ENCODE peak calls at places on chromosome 16, in nine cellular contexts. One of them, this sample, is unnamed.

GRCh38 chr16:54140057-54140787 is 146.4 kb downstream of the IRX3 start:
- DNase-seq in brain microvascular endothelial cell: peak; percentile 63
- DNase-seq in GM12865: no peak
- DNase-seq in NB4: peak; percentile 70
- DNase-seq in stomach: no peak
- DNase-seq in retinal pigment epithelial cell: no peak
- DNase-seq in A549: peak; percentile 17
- DNase-seq in thoracic aorta: no peak
- DNase-seq in BE2C: no peak
- DNase-seq in this sample: no peak

GRCh38 chr16:6804461-6804860 is 528.2 kb upstream of the RBFOX1 start:
- DNase-seq in retinal pigment epithelial cell: no peak
- DNase-seq in thoracic aorta: no peak
- DNase-seq in GM12865: no peak
- DNase-seq in NB4: no peak
- DNase-seq in BE2C: no peak
- DNase-seq in A549: no peak
- DNase-seq in stomach: no peak
- DNase-seq in brain microvascular endothelial cell: no peak
- DNase-seq in this sample: no peak

GRCh38 chr16:85316321-85316919 is 204.1 kb upstream of the CIBAR2 start:
- DNase-seq in GM12865: peak; percentile 55
- DNase-seq in retinal pigment epithelial cell: no peak
- DNase-seq in thoracic aorta: no peak
- DNase-seq in NB4: peak; percentile 77
- DNase-seq in BE2C: peak; percentile 86
- DNase-seq in brain microvascular endothelial cell: no peak
- DNase-seq in stomach: peak; percentile 76
- DNase-seq in A549: peak; percentile 76
- DNase-seq in this sample: no peak

GRCh38 chr16:4081577-4082021 is 34.6 kb downstream of the ADCY9 start:
- DNase-seq in stomach: no peak
- DNase-seq in BE2C: no peak
- DNase-seq in retinal pigment epithelial cell: no peak
- DNase-seq in NB4: no peak
- DNase-seq in GM12865: no peak
- DNase-seq in brain microvascular endothelial cell: peak; percentile 19
- DNase-seq in A549: no peak
- DNase-seq in thoracic aorta: no peak
- DNase-seq in this sample: no peak

GRCh38 chr16:66228791-66229190 is 137.7 kb upstream of the CDH5 start:
- DNase-seq in brain microvascular endothelial cell: no peak
- DNase-seq in GM12865: no peak
- DNase-seq in BE2C: no peak
- DNase-seq in A549: no peak
- DNase-seq in NB4: peak; percentile 49
- DNase-seq in thoracic aorta: no peak
- DNase-seq in retinal pigment epithelial cell: no peak
- DNase-seq in stomach: no peak
- DNase-seq in this sample: no peak

GRCh38 chr16:30659507-30660423 is 1.5 kb downstream of the FBRS start:
- DNase-seq in stomach: no peak
- DNase-seq in brain microvascular endothelial cell: no peak
- DNase-seq in retinal pigment epithelial cell: no peak
- DNase-seq in thoracic aorta: no peak
- DNase-seq in BE2C: peak; percentile 73
- DNase-seq in GM12865: peak; percentile 66
- DNase-seq in A549: no peak
- DNase-seq in NB4: peak; percentile 50
- DNase-seq in this sample: no peak

GRCh38 chr16:30142672-30143346 is 19.8 kb upstream of the MAPK3 start:
- DNase-seq in GM12865: peak; percentile 66
- DNase-seq in thoracic aorta: no peak
- DNase-seq in A549: peak; percentile 39
- DNase-seq in stomach: no peak
- DNase-seq in retinal pigment epithelial cell: no peak
- DNase-seq in NB4: peak; percentile 67
- DNase-seq in BE2C: peak; percentile 19
- DNase-seq in brain microvascular endothelial cell: no peak
- DNase-seq in this sample: no peak

GRCh38 chr16:81730090-81731051 is 48.7 kb upstream of the PLCG2 start:
- DNase-seq in brain microvascular endothelial cell: peak; percentile 75
- DNase-seq in thoracic aorta: peak; percentile 21
- DNase-seq in BE2C: peak; percentile 96
- DNase-seq in A549: peak; percentile 95
- DNase-seq in NB4: peak; percentile 56
- DNase-seq in retinal pigment epithelial cell: peak; percentile 22
- DNase-seq in stomach: peak; percentile 89
- DNase-seq in GM12865: peak; percentile 82
- DNase-seq in this sample: peak; percentile 55

GRCh38 chr16:71441348-71441781 is 489 bp downstream of the TLE7 start:
- DNase-seq in brain microvascular endothelial cell: no peak
- DNase-seq in A549: no peak
- DNase-seq in retinal pigment epithelial cell: no peak
- DNase-seq in thoracic aorta: no peak
- DNase-seq in NB4: no peak
- DNase-seq in BE2C: peak; percentile 32
- DNase-seq in stomach: no peak
- DNase-seq in GM12865: no peak
- DNase-seq in this sample: no peak

GRCh38 chr16:4387769-4388168 is 16.1 kb downstream of the VASN start:
- DNase-seq in brain microvascular endothelial cell: no peak
- DNase-seq in A549: no peak
- DNase-seq in thoracic aorta: no peak
- DNase-seq in retinal pigment epithelial cell: no peak
- DNase-seq in stomach: no peak
- DNase-seq in NB4: no peak
- DNase-seq in BE2C: no peak
- DNase-seq in GM12865: no peak
- DNase-seq in this sample: no peak

GRCh38 chr16:10850478-10850850 is 26.5 kb upstream of the CIITA start:
- DNase-seq in thoracic aorta: no peak
- DNase-seq in brain microvascular endothelial cell: no peak
- DNase-seq in GM12865: no peak
- DNase-seq in A549: no peak
- DNase-seq in NB4: no peak
- DNase-seq in BE2C: no peak
- DNase-seq in stomach: no peak
- DNase-seq in retinal pigment epithelial cell: no peak
- DNase-seq in this sample: no peak

GRCh38 chr16:11097094-11097781 is 152.9 kb downstream of the CLEC16A start:
- DNase-seq in thoracic aorta: no peak
- DNase-seq in stomach: no peak
- DNase-seq in NB4: no peak
- DNase-seq in retinal pigment epithelial cell: no peak
- DNase-seq in A549: no peak
- DNase-seq in BE2C: no peak
- DNase-seq in brain microvascular endothelial cell: no peak
- DNase-seq in GM12865: no peak
- DNase-seq in this sample: no peak

GRCh38 chr16:12499032-12499735 is 304.5 kb downstream of the CPPED1 start:
- DNase-seq in BE2C: no peak
- DNase-seq in thoracic aorta: no peak
- DNase-seq in brain microvascular endothelial cell: no peak
- DNase-seq in stomach: no peak
- DNase-seq in GM12865: no peak
- DNase-seq in NB4: no peak
- DNase-seq in retinal pigment epithelial cell: no peak
- DNase-seq in A549: no peak
- DNase-seq in this sample: no peak

GRCh38 chr16:11004957-11005610 is 60.7 kb downstream of the CLEC16A start:
- DNase-seq in brain microvascular endothelial cell: no peak
- DNase-seq in retinal pigment epithelial cell: no peak
- DNase-seq in A549: no peak
- DNase-seq in GM12865: no peak
- DNase-seq in stomach: no peak
- DNase-seq in BE2C: no peak
- DNase-seq in NB4: no peak
- DNase-seq in thoracic aorta: no peak
- DNase-seq in this sample: no peak

GRCh38 chr16:31135535-31136286 is at the start of gene PRSS8:
- DNase-seq in A549: no peak
- DNase-seq in NB4: no peak
- DNase-seq in brain microvascular endothelial cell: no peak
- DNase-seq in retinal pigment epithelial cell: no peak
- DNase-seq in BE2C: no peak
- DNase-seq in thoracic aorta: no peak
- DNase-seq in stomach: peak; percentile 96
- DNase-seq in GM12865: no peak
- DNase-seq in this sample: no peak

GRCh38 chr16:84517366-84517765 is 12.9 kb upstream of the MEAK7 start:
- DNase-seq in NB4: no peak
- DNase-seq in A549: no peak
- DNase-seq in stomach: no peak
- DNase-seq in retinal pigment epithelial cell: no peak
- DNase-seq in thoracic aorta: no peak
- DNase-seq in BE2C: peak; percentile 33
- DNase-seq in brain microvascular endothelial cell: no peak
- DNase-seq in GM12865: no peak
- DNase-seq in this sample: no peak

GRCh38 chr16:66908116-66908515 is 10.6 kb downstream of the CDH16 start:
- DNase-seq in BE2C: no peak
- DNase-seq in brain microvascular endothelial cell: no peak
- DNase-seq in NB4: no peak
- DNase-seq in stomach: no peak
- DNase-seq in A549: no peak
- DNase-seq in retinal pigment epithelial cell: no peak
- DNase-seq in thoracic aorta: no peak
- DNase-seq in GM12865: no peak
- DNase-seq in this sample: no peak

GRCh38 chr16:15854906-15855703 is 1.7 kb downstream of the MYH11 start:
- DNase-seq in BE2C: no peak
- DNase-seq in A549: no peak
- DNase-seq in thoracic aorta: no peak
- DNase-seq in NB4: no peak
- DNase-seq in brain microvascular endothelial cell: no peak
- DNase-seq in stomach: no peak
- DNase-seq in retinal pigment epithelial cell: no peak
- DNase-seq in GM12865: no peak
- DNase-seq in this sample: no peak

GRCh38 chr16:30401768-30402425 is 5.5 kb upstream of the ZNF771 start:
- DNase-seq in stomach: no peak
- DNase-seq in thoracic aorta: no peak
- DNase-seq in A549: peak; percentile 35
- DNase-seq in retinal pigment epithelial cell: no peak
- DNase-seq in BE2C: no peak
- DNase-seq in GM12865: no peak
- DNase-seq in brain microvascular endothelial cell: no peak
- DNase-seq in NB4: no peak
- DNase-seq in this sample: no peak

GRCh38 chr16:56534847-56535383 is 15.1 kb upstream of the BBS2 start:
- DNase-seq in NB4: no peak
- DNase-seq in brain microvascular endothelial cell: no peak
- DNase-seq in retinal pigment epithelial cell: no peak
- DNase-seq in A549: no peak
- DNase-seq in GM12865: no peak
- DNase-seq in thoracic aorta: no peak
- DNase-seq in stomach: no peak
- DNase-seq in BE2C: no peak
- DNase-seq in this sample: no peak
- TF ChIP-seq CTCF in NB4: no peak
- TF ChIP-seq CTCF in brain microvascular endothelial cell: no peak
- TF ChIP-seq CTCF in retinal pigment epithelial cell: no peak
- TF ChIP-seq CTCF in A549: no peak
- TF ChIP-seq CTCF in GM12865: no peak
- TF ChIP-seq CTCF in thoracic aorta: no peak
- TF ChIP-seq CTCF in stomach: no peak
- TF ChIP-seq CTCF in BE2C: no peak
- TF ChIP-seq CTCF in this sample: no peak

GRCh38 chr16:27464663-27465482 is 62.9 kb downstream of the IL21R start:
- DNase-seq in NB4: no peak
- DNase-seq in brain microvascular endothelial cell: no peak
- DNase-seq in A549: no peak
- DNase-seq in GM12865: no peak
- DNase-seq in retinal pigment epithelial cell: no peak
- DNase-seq in stomach: no peak
- DNase-seq in thoracic aorta: no peak
- DNase-seq in BE2C: no peak
- DNase-seq in this sample: no peak
- H3K4me3 ChIP-seq in NB4: no peak overlapping the region
- H3K4me3 ChIP-seq in brain microvascular endothelial cell: no peak overlapping the region
- H3K4me3 ChIP-seq in A549: no peak overlapping the region
- H3K4me3 ChIP-seq in GM12865: no peak overlapping the region
- H3K4me3 ChIP-seq in retinal pigment epithelial cell: no peak overlapping the region
- H3K4me3 ChIP-seq in stomach: no peak overlapping the region
- H3K4me3 ChIP-seq in thoracic aorta: no peak overlapping the region
- H3K4me3 ChIP-seq in BE2C: no peak overlapping the region
- H3K4me3 ChIP-seq in this sample: no peak overlapping the region

GRCh38 chr16:14394834-14395233 is 235.2 kb downstream of the PARN start:
- DNase-seq in A549: no peak
- DNase-seq in stomach: no peak
- DNase-seq in NB4: no peak
- DNase-seq in retinal pigment epithelial cell: no peak
- DNase-seq in thoracic aorta: no peak
- DNase-seq in GM12865: no peak
- DNase-seq in BE2C: no peak
- DNase-seq in brain microvascular endothelial cell: no peak
- DNase-seq in this sample: no peak
- TF ChIP-seq CTCF in A549: no peak
- TF ChIP-seq CTCF in stomach: no peak
- TF ChIP-seq CTCF in NB4: no peak
- TF ChIP-seq CTCF in retinal pigment epithelial cell: no peak
- TF ChIP-seq CTCF in thoracic aorta: no peak
- TF ChIP-seq CTCF in GM12865: no peak
- TF ChIP-seq CTCF in BE2C: no peak
- TF ChIP-seq CTCF in brain microvascular endothelial cell: no peak
- TF ChIP-seq CTCF in this sample: no peak

GRCh38 chr16:68273459-68273858 is 9.1 kb downstream of the SLC7A6 start:
- DNase-seq in A549: no peak
- DNase-seq in BE2C: no peak
- DNase-seq in retinal pigment epithelial cell: no peak
- DNase-seq in brain microvascular endothelial cell: no peak
- DNase-seq in stomach: no peak
- DNase-seq in thoracic aorta: no peak
- DNase-seq in GM12865: no peak
- DNase-seq in NB4: no peak
- DNase-seq in this sample: no peak

GRCh38 chr16:68269793-68270192 is 5.5 kb downstream of the SLC7A6 start:
- DNase-seq in GM12865: no peak
- DNase-seq in brain microvascular endothelial cell: no peak
- DNase-seq in BE2C: no peak
- DNase-seq in retinal pigment epithelial cell: no peak
- DNase-seq in A549: no peak
- DNase-seq in thoracic aorta: no peak
- DNase-seq in NB4: no peak
- DNase-seq in stomach: no peak
- DNase-seq in this sample: no peak

GRCh38 chr16:68272501-68273209 is 8.3 kb downstream of the SLC7A6 start:
- DNase-seq in stomach: peak; percentile 77
- DNase-seq in GM12865: peak; percentile 39
- DNase-seq in A549: no peak
- DNase-seq in NB4: no peak
- DNase-seq in brain microvascular endothelial cell: no peak
- DNase-seq in retinal pigment epithelial cell: no peak
- DNase-seq in BE2C: no peak
- DNase-seq in thoracic aorta: no peak
- DNase-seq in this sample: no peak

GRCh38 chr16:68267612-68268405 is 3.5 kb downstream of the SLC7A6 start:
- DNase-seq in BE2C: no peak
- DNase-seq in retinal pigment epithelial cell: peak; percentile 62
- DNase-seq in brain microvascular endothelial cell: no peak
- DNase-seq in stomach: no peak
- DNase-seq in thoracic aorta: no peak
- DNase-seq in NB4: no peak
- DNase-seq in GM12865: no peak
- DNase-seq in A549: no peak
- DNase-seq in this sample: no peak

GRCh38 chr16:68270353-68270752 is 6.0 kb downstream of the SLC7A6 start:
- DNase-seq in stomach: no peak
- DNase-seq in A549: no peak
- DNase-seq in brain microvascular endothelial cell: no peak
- DNase-seq in BE2C: no peak
- DNase-seq in retinal pigment epithelial cell: no peak
- DNase-seq in GM12865: no peak
- DNase-seq in thoracic aorta: no peak
- DNase-seq in NB4: no peak
- DNase-seq in this sample: no peak
- H3K4me3 ChIP-seq in stomach: no peak overlapping the region
- H3K4me3 ChIP-seq in A549: no peak overlapping the region
- H3K4me3 ChIP-seq in brain microvascular endothelial cell: no peak overlapping the region
- H3K4me3 ChIP-seq in BE2C: no peak overlapping the region
- H3K4me3 ChIP-seq in retinal pigment epithelial cell: peak overlapping the region; percentile 96
- H3K4me3 ChIP-seq in GM12865: no peak overlapping the region
- H3K4me3 ChIP-seq in thoracic aorta: no peak overlapping the region
- H3K4me3 ChIP-seq in NB4: no peak overlapping the region
- H3K4me3 ChIP-seq in this sample: no peak overlapping the region